ENCODE peak calls at places on chromosomes 16 and 17, in seven cellular contexts. K is heart left ventricle, Z is ovary, A is IMR-90, D is A549, M is stomach, W is Peyer's patch. Q is an unnamed sample.

GRCh38 chr17:38798614-38799500 is 499 bp downstream of the PIP4K2B start:
- DNase-seq in K (peak; percentile 71), Z (no peak), A (peak; percentile 35), D (peak; percentile 50), M (peak; percentile 44), W (no peak), Q (peak; percentile 42)

GRCh38 chr17:39208136-39208535 is 8.1 kb downstream of the RPL19 start:
- DNase-seq in K (no peak), Z (no peak), A (peak; percentile 53), D (no peak), M (no peak), W (no peak), Q (no peak)

GRCh38 chr16:4328580-4329353 is 12.9 kb downstream of the GLIS2 start:
- DNase-seq in K (peak; percentile 65), Z (peak; percentile 45), A (peak; percentile 36), D (no peak), M (no peak), W (no peak), Q (no peak)

GRCh38 chr16:46976550-46976949 is 3.1 kb upstream of the DNAJA2 start:
- DNase-seq in K (no peak), Z (no peak), A (no peak), D (no peak), M (peak; percentile 38), W (no peak), Q (no peak)

GRCh38 chr17:48831549-48831883 is 681 bp downstream of the CALCOCO2 start:
- DNase-seq in K (no peak), Z (no peak), A (no peak), D (no peak), M (no peak), W (no peak), Q (no peak)

GRCh38 chr17:76485569-76485968 is 15.7 kb downstream of the RHBDF2 start:
- DNase-seq in K (peak; percentile 64), Z (no peak), A (no peak), D (no peak), M (no peak), W (no peak), Q (no peak)

GRCh38 chr17:27430882-27431491 is 25.3 kb upstream of the KSR1 start:
- DNase-seq in K (no peak), Z (no peak), A (peak; percentile 51), D (peak; percentile 45), M (peak; percentile 31), W (no peak), Q (peak; percentile 11)

GRCh38 chr17:56096026-56096807 is 57.1 kb upstream of the ANKFN1 start:
- DNase-seq in K (no peak), Z (no peak), A (peak; percentile 45), D (no peak), M (no peak), W (no peak), Q (no peak)

GRCh38 chr17:51997723-51998122 is 160.8 kb downstream of the CA10 start:
- DNase-seq in K (no peak), Z (no peak), A (no peak), D (no peak), M (no peak), W (no peak), Q (no peak)

GRCh38 chr16:68978303-68978954 is 127.0 kb upstream of the HAS3 start:
- DNase-seq in K (no peak), Z (no peak), A (peak; percentile 28), D (no peak), M (no peak), W (no peak), Q (no peak)

GRCh38 chr16:68116256-68116853 is 31.2 kb downstream of the NFATC3 start:
- DNase-seq in K (no peak), Z (no peak), A (peak; percentile 51), D (peak; percentile 29), M (no peak), W (no peak), Q (no peak)

GRCh38 chr17:9979463-9979995 is 74.5 kb upstream of the RCVRN start:
- DNase-seq in K (no peak), Z (no peak), A (peak; percentile 14), D (no peak), M (no peak), W (no peak), Q (no peak)

GRCh38 chr17:38674749-38675615 is at the start of gene EPOP:
- DNase-seq in K (peak; percentile 91), Z (peak; percentile 84), A (peak; percentile 76), D (peak; percentile 90), M (peak; percentile 91), W (peak; percentile 90), Q (peak; percentile 93)

GRCh38 chr17:19460695-19461094 is 49.7 kb downstream of the RNF112 start:
- DNase-seq in K (no peak), Z (no peak), A (no peak), D (no peak), M (no peak), W (no peak), Q (no peak)

GRCh38 chr17:18205861-18206260 is 19.6 kb upstream of the LLGL1 start:
- DNase-seq in K (no peak), Z (no peak), A (no peak), D (no peak), M (no peak), W (no peak), Q (no peak)

GRCh38 chr17:69539274-69539673 is 124.8 kb downstream of the MAP2K6 start:
- DNase-seq in K (no peak), Z (no peak), A (no peak), D (no peak), M (no peak), W (no peak), Q (no peak)

GRCh38 chr16:11386791-11387546 is 41.7 kb downstream of the RMI2 start:
- DNase-seq in K (peak; percentile 55), Z (no peak), A (no peak), D (peak; percentile 60), M (peak; percentile 57), W (peak; percentile 59), Q (no peak)

GRCh38 chr17:1643293-1643998 is 2.1 kb downstream of the SCARF1 start:
- DNase-seq in K (peak; percentile 59), Z (peak; percentile 56), A (no peak), D (peak; percentile 65), M (peak; percentile 92), W (peak; percentile 91), Q (no peak)

GRCh38 chr17:511833-512251 is 159.2 kb upstream of the RPH3AL start:
- DNase-seq in K (no peak), Z (no peak), A (peak; percentile 6), D (no peak), M (no peak), W (no peak), Q (peak; percentile 37)

GRCh38 chr17:35028531-35029262 is 34.8 kb downstream of the RFFL start:
- DNase-seq in K (no peak), Z (no peak), A (peak; percentile 24), D (no peak), M (no peak), W (no peak), Q (no peak)

GRCh38 chr17:10316986-10317834 is 55.6 kb downstream of the MYH13 start:
- DNase-seq in K (peak; percentile 68), Z (peak; percentile 37), A (peak; percentile 41), D (peak; percentile 50), M (peak; percentile 61), W (peak; percentile 73), Q (no peak)

GRCh38 chr17:48679385-48680096 is 42.8 kb downstream of the PRAC1 start:
- DNase-seq in K (no peak), Z (no peak), A (no peak), D (no peak), M (no peak), W (no peak), Q (no peak)

GRCh38 chr17:12738624-12739023 is 50.7 kb upstream of the ARHGAP44 start:
- DNase-seq in K (no peak), Z (no peak), A (no peak), D (no peak), M (no peak), W (no peak), Q (no peak)

GRCh38 chr16:84117482-84117843 is 721 bp upstream of the MBTPS1 start:
- DNase-seq in K (no peak), Z (no peak), A (peak; percentile 31), D (peak; percentile 28), M (no peak), W (no peak), Q (no peak)

GRCh38 chr16:67942200-67942509 is 1.8 kb downstream of the LCAT start:
- DNase-seq in K (no peak), Z (peak; percentile 35), A (peak; percentile 20), D (peak; percentile 66), M (no peak), W (peak; percentile 65), Q (peak; percentile 33)

GRCh38 chr17:57235124-57235523 is 21.2 kb upstream of the MSI2 start:
- DNase-seq in K (no peak), Z (no peak), A (no peak), D (no peak), M (no peak), W (no peak), Q (no peak)

GRCh38 chr17:13931752-13932477 is 137.4 kb upstream of the COX10 start:
- DNase-seq in K (peak; percentile 79), Z (no peak), A (peak; percentile 3), D (no peak), M (peak; percentile 39), W (no peak), Q (no peak)

GRCh38 chr17:78933025-78933958 is 8.1 kb upstream of the TIMP2 start:
- DNase-seq in K (peak; percentile 49), Z (peak; percentile 49), A (peak; percentile 99), D (peak; percentile 99), M (peak; percentile 64), W (no peak), Q (peak; percentile 96)
- TF ChIP-seq POLR2A in K (no peak), Z (no peak), A (peak; percentile 47), D (no peak), M (no peak), W (no peak), Q (peak; percentile 43)

DNA sequence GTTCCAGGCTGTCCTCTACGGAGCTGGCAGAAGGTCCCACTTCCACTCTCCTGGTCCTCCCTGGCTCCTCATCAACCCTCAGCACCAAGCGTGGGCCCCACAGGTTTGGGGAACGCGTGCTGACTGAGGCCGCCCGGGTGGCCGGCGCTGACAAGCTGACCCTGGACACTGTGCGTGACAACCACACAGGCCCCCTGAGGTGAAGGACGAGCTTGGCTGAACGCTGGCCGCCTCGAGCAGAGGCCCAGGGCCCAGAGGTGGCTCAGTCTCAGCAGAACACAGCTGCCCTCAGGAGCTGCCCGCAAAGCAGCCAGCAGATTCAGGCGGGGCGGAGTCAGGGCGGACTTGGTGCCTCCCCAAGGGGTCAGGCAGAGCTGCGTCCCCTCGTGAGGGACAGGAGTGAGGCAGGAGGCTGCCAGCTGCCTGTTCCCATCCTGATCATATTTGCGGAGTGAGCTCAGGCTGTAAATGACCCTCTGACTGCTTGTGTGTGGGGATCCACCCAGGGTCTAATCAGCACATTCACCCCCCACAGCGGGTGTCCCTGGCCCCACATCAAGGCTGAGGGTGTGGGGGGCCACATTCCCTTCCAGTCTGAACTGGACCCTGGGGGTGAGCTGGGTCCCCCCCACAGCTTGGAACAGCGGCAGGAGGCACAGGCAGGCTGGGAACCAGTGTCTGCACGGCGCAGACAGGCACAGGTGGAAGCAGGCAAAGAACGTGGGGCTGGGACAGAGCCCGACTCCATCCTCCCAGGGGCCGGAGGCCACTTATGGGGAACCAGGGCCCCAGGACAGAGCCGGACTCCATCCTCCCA is 105.1 kb upstream of the METRNL start:
- DNase-seq in K (peak; percentile 21), Z (no peak), A (no peak), D (no peak), M (no peak), W (no peak), Q (no peak)
- TF ChIP-seq POLR2A in K (no peak), Z (no peak), A (no peak), D (no peak), M (no peak), W (no peak), Q (no peak)

GRCh38 chr17:41785091-41785875 is 1.2 kb downstream of the JUP start:
- DNase-seq in K (peak; percentile 62), Z (no peak), A (no peak), D (no peak), M (no peak), W (no peak), Q (no peak)
- TF ChIP-seq POLR2A in K (no peak), Z (no peak), A (no peak), D (no peak), M (no peak), W (no peak), Q (no peak)

GRCh38 chr17:53017227-53017626 is 805.5 kb upstream of the KIF2B start:
- DNase-seq in K (no peak), Z (no peak), A (no peak), D (no peak), M (no peak), W (no peak), Q (no peak)
- TF ChIP-seq POLR2A in K (no peak), Z (no peak), A (no peak), D (no peak), M (no peak), W (no peak), Q (no peak)

Q was measured in H54.